ENCODE peak calls at places on chromosomes 6 and 20, in seven cellular contexts. One of them, this sample, is unnamed.

GRCh38 chr6:105199711-105200110 is 19.9 kb upstream of the POPDC3 start:
- DNase-seq in HT-29: no peak
- DNase-seq in fibroblast of pulmonary artery: no peak
- DNase-seq in PC-9: no peak
- DNase-seq in mucosa of gallbladder: no peak
- DNase-seq in fibroblast of the conjunctiva: no peak
- DNase-seq in right atrium auricular region: no peak
- DNase-seq in this sample: no peak

GRCh38 chr20:44715495-44716308 is 533 bp downstream of the CCN5 start:
- DNase-seq in HT-29: no peak
- DNase-seq in fibroblast of pulmonary artery: no peak
- DNase-seq in PC-9: no peak
- DNase-seq in mucosa of gallbladder: no peak
- DNase-seq in fibroblast of the conjunctiva: no peak
- DNase-seq in right atrium auricular region: no peak
- DNase-seq in this sample: no peak

GRCh38 chr6:166770216-166771116 is 143.4 kb upstream of the RPS6KA2 start:
- DNase-seq in HT-29: no peak
- DNase-seq in fibroblast of pulmonary artery: no peak
- DNase-seq in PC-9: no peak
- DNase-seq in mucosa of gallbladder: no peak
- DNase-seq in fibroblast of the conjunctiva: no peak
- DNase-seq in right atrium auricular region: peak
- DNase-seq in this sample: no peak

GRCh38 chr6:136503303-136503702 is 46.9 kb downstream of the MAP7 start:
- DNase-seq in HT-29: no peak
- DNase-seq in fibroblast of pulmonary artery: no peak
- DNase-seq in PC-9: no peak
- DNase-seq in mucosa of gallbladder: no peak
- DNase-seq in fibroblast of the conjunctiva: no peak
- DNase-seq in right atrium auricular region: no peak
- DNase-seq in this sample: no peak

GRCh38 chr6:108622601-108623335 is 62.1 kb downstream of the FOXO3 start:
- DNase-seq in HT-29: no peak
- DNase-seq in fibroblast of pulmonary artery: peak
- DNase-seq in PC-9: no peak
- DNase-seq in mucosa of gallbladder: peak
- DNase-seq in fibroblast of the conjunctiva: peak
- DNase-seq in right atrium auricular region: peak
- DNase-seq in this sample: peak

GRCh38 chr6:134217110-134217509 is 100.8 kb downstream of the SGK1 start:
- DNase-seq in HT-29: no peak
- DNase-seq in fibroblast of pulmonary artery: no peak
- DNase-seq in PC-9: no peak
- DNase-seq in mucosa of gallbladder: no peak
- DNase-seq in fibroblast of the conjunctiva: no peak
- DNase-seq in right atrium auricular region: no peak
- DNase-seq in this sample: no peak

GRCh38 chr6:37830225-37830624 is 10.7 kb downstream of the ZFAND3 start:
- DNase-seq in HT-29: no peak
- DNase-seq in fibroblast of pulmonary artery: no peak
- DNase-seq in PC-9: no peak
- DNase-seq in mucosa of gallbladder: no peak
- DNase-seq in fibroblast of the conjunctiva: no peak
- DNase-seq in right atrium auricular region: no peak
- DNase-seq in this sample: no peak

GRCh38 chr6:44269921-44270525 is at the start of gene TMEM151B:
- DNase-seq in HT-29: no peak
- DNase-seq in fibroblast of pulmonary artery: no peak
- DNase-seq in PC-9: no peak
- DNase-seq in mucosa of gallbladder: no peak
- DNase-seq in fibroblast of the conjunctiva: no peak
- DNase-seq in right atrium auricular region: no peak
- DNase-seq in this sample: no peak

GRCh38 chr20:56347628-56348305 is 11.0 kb upstream of the FAM210B start:
- DNase-seq in HT-29: no peak
- DNase-seq in fibroblast of pulmonary artery: no peak
- DNase-seq in PC-9: no peak
- DNase-seq in mucosa of gallbladder: no peak
- DNase-seq in fibroblast of the conjunctiva: no peak
- DNase-seq in right atrium auricular region: no peak
- DNase-seq in this sample: no peak

GRCh38 chr20:48733296-48733790 is 94.5 kb downstream of the PREX1 start:
- DNase-seq in HT-29: no peak
- DNase-seq in fibroblast of pulmonary artery: no peak
- DNase-seq in PC-9: no peak
- DNase-seq in mucosa of gallbladder: no peak
- DNase-seq in fibroblast of the conjunctiva: no peak
- DNase-seq in right atrium auricular region: no peak
- DNase-seq in this sample: peak

GRCh38 chr6:117194978-117195377 is 70.4 kb upstream of the VGLL2 start:
- DNase-seq in HT-29: no peak
- DNase-seq in fibroblast of pulmonary artery: no peak
- DNase-seq in PC-9: no peak
- DNase-seq in mucosa of gallbladder: no peak
- DNase-seq in fibroblast of the conjunctiva: no peak
- DNase-seq in right atrium auricular region: no peak
- DNase-seq in this sample: no peak

GRCh38 chr6:79544939-79545450 is 7.8 kb upstream of the LCA5 start:
- DNase-seq in HT-29: peak
- DNase-seq in fibroblast of pulmonary artery: peak
- DNase-seq in PC-9: peak
- DNase-seq in mucosa of gallbladder: peak
- DNase-seq in fibroblast of the conjunctiva: peak
- DNase-seq in right atrium auricular region: peak
- DNase-seq in this sample: peak

GRCh38 chr6:91376686-91377085 is 789.8 kb upstream of the MAP3K7 start:
- DNase-seq in HT-29: peak
- DNase-seq in fibroblast of pulmonary artery: no peak
- DNase-seq in PC-9: peak
- DNase-seq in mucosa of gallbladder: peak
- DNase-seq in fibroblast of the conjunctiva: no peak
- DNase-seq in right atrium auricular region: no peak
- DNase-seq in this sample: no peak

GRCh38 chr6:44800171-44800671 is 412.7 kb downstream of the CDC5L start:
- DNase-seq in HT-29: peak
- DNase-seq in fibroblast of pulmonary artery: peak
- DNase-seq in PC-9: peak
- DNase-seq in mucosa of gallbladder: peak
- DNase-seq in fibroblast of the conjunctiva: peak
- DNase-seq in right atrium auricular region: no peak
- DNase-seq in this sample: no peak

GRCh38 chr20:19275630-19276071 is 63.2 kb downstream of the SLC24A3 start:
- DNase-seq in HT-29: no peak
- DNase-seq in fibroblast of pulmonary artery: peak
- DNase-seq in PC-9: no peak
- DNase-seq in mucosa of gallbladder: peak
- DNase-seq in fibroblast of the conjunctiva: peak
- DNase-seq in right atrium auricular region: peak
- DNase-seq in this sample: peak

GRCh38 chr6:9481292-9482029 is 933.4 kb downstream of the TFAP2A start:
- DNase-seq in HT-29: no peak
- DNase-seq in fibroblast of pulmonary artery: no peak
- DNase-seq in PC-9: no peak
- DNase-seq in mucosa of gallbladder: no peak
- DNase-seq in fibroblast of the conjunctiva: no peak
- DNase-seq in right atrium auricular region: no peak
- DNase-seq in this sample: no peak

GRCh38 chr6:118787746-118788419 is 106.1 kb upstream of the ASF1A start:
- DNase-seq in HT-29: no peak
- DNase-seq in fibroblast of pulmonary artery: peak
- DNase-seq in PC-9: no peak
- DNase-seq in mucosa of gallbladder: no peak
- DNase-seq in fibroblast of the conjunctiva: no peak
- DNase-seq in right atrium auricular region: peak
- DNase-seq in this sample: no peak

GRCh38 chr6:120608826-120609225 is 725.5 kb downstream of the TBC1D32 start:
- DNase-seq in HT-29: no peak
- DNase-seq in fibroblast of pulmonary artery: no peak
- DNase-seq in PC-9: no peak
- DNase-seq in mucosa of gallbladder: no peak
- DNase-seq in fibroblast of the conjunctiva: no peak
- DNase-seq in right atrium auricular region: no peak
- DNase-seq in this sample: no peak

GRCh38 chr6:40387127-40387870 is 199.9 kb downstream of the LRFN2 start:
- DNase-seq in HT-29: no peak
- DNase-seq in fibroblast of pulmonary artery: no peak
- DNase-seq in PC-9: no peak
- DNase-seq in mucosa of gallbladder: no peak
- DNase-seq in fibroblast of the conjunctiva: no peak
- DNase-seq in right atrium auricular region: no peak
- DNase-seq in this sample: no peak